ENCODE peak calls at places on chromosomes 2 and 18, in ten cellular contexts. W is MV-4-11, J is RKO, E is NAMALWA, X is HuH-7.5, L is left ventricle myocardium superior, H is NCI-H1092, Z is mesothelial cell of epicardium, P is IMR-90, B is endothelial cell of umbilical vein. Y is an unnamed sample.

GRCh38 chr18:26551217-26551708 is 2.9 kb upstream of the KCTD1 start:
- DNase-seq in W (no peak), J (no peak), E (no peak), X (no peak), L (no peak), H (no peak), Z (no peak), P (no peak), B (no peak), Y (no peak)

GRCh38 chr2:134410831-134411231 is 157.0 kb downstream of the MGAT5 start:
- DNase-seq in W (no peak), J (no peak), E (no peak), X (no peak), L (no peak), H (no peak), Z (no peak), P (peak; percentile 62), B (no peak), Y (no peak)

GRCh38 chr2:72972744-72973535 is 55.6 kb downstream of the EMX1 start:
- DNase-seq in W (no peak), J (no peak), E (no peak), X (no peak), L (no peak), H (no peak), Z (no peak), P (no peak), B (no peak), Y (no peak)

GRCh38 chr2:12741361-12741760 is 24.6 kb downstream of the TRIB2 start:
- DNase-seq in W (no peak), J (no peak), E (no peak), X (no peak), L (no peak), H (no peak), Z (no peak), P (no peak), B (peak; percentile 28), Y (no peak)

GRCh38 chr18:57797209-57797651 is 5.9 kb downstream of the ATP8B1 start:
- DNase-seq in W (no peak), J (no peak), E (no peak), X (peak; percentile 43), L (no peak), H (peak; percentile 56), Z (no peak), P (no peak), B (no peak), Y (peak; percentile 94)

GRCh38 chr2:12714391-12715221 is 2.1 kb upstream of the TRIB2 start:
- DNase-seq in W (no peak), J (no peak), E (no peak), X (no peak), L (no peak), H (no peak), Z (no peak), P (peak; percentile 35), B (peak; percentile 67), Y (no peak)

GRCh38 chr2:169038338-169038757 is 7.2 kb upstream of the ABCB11 start:
- DNase-seq in W (peak; percentile 96), J (peak; percentile 41), E (no peak), X (no peak), L (no peak), H (no peak), Z (no peak), P (no peak), B (no peak), Y (no peak)

GRCh38 chr18:68833756-68834155 is 35.9 kb downstream of the CCDC102B start:
- DNase-seq in W (no peak), J (no peak), E (no peak), X (no peak), L (no peak), H (no peak), Z (no peak), P (no peak), B (no peak), Y (no peak)

GRCh38 chr18:78882585-78882984 is 97.0 kb upstream of the SALL3 start:
- DNase-seq in W (no peak), J (no peak), E (no peak), X (no peak), L (no peak), H (no peak), Z (no peak), P (no peak), B (no peak), Y (no peak)

GRCh38 chr2:235553291-235553690 is 59.4 kb downstream of the AGAP1 start:
- DNase-seq in W (no peak), J (no peak), E (no peak), X (no peak), L (no peak), H (no peak), Z (no peak), P (no peak), B (no peak), Y (no peak)

GRCh38 chr2:177275041-177275440 is 10.5 kb upstream of the NFE2L2 start:
- DNase-seq in W (no peak), J (no peak), E (no peak), X (no peak), L (no peak), H (no peak), Z (no peak), P (peak; percentile 94), B (peak; percentile 86), Y (no peak)

GRCh38 chr2:137857871-137858270 is 106.4 kb upstream of the HNMT start:
- DNase-seq in W (no peak), J (no peak), E (no peak), X (no peak), L (no peak), H (no peak), Z (no peak), P (no peak), B (no peak), Y (no peak)

GRCh38 chr2:8821276-8822217 is 15.9 kb downstream of the KIDINS220 start:
- DNase-seq in W (peak; percentile 83), J (no peak), E (no peak), X (no peak), L (peak; percentile 53), H (no peak), Z (no peak), P (peak; percentile 56), B (no peak), Y (no peak)

GRCh38 chr2:54422072-54422581 is 34.0 kb upstream of the SPTBN1 start:
- DNase-seq in W (peak; percentile 47), J (no peak), E (peak; percentile 44), X (no peak), L (no peak), H (no peak), Z (no peak), P (no peak), B (no peak), Y (no peak)

GRCh38 chr2:178008636-178009289 is 63.8 kb downstream of the PDE11A start:
- DNase-seq in W (no peak), J (no peak), E (no peak), X (no peak), L (peak; percentile 62), H (peak; percentile 93), Z (peak; percentile 28), P (peak; percentile 65), B (no peak), Y (peak; percentile 98)

GRCh38 chr2:205524656-205525055 is 157.6 kb upstream of the NRP2 start:
- DNase-seq in W (no peak), J (no peak), E (no peak), X (no peak), L (no peak), H (no peak), Z (no peak), P (no peak), B (no peak), Y (no peak)

GRCh38 chr2:10835052-10835970 is 22.7 kb upstream of the PDIA6 start:
- DNase-seq in W (peak; percentile 21), J (peak; percentile 18), E (peak; percentile 78), X (peak; percentile 80), L (peak; percentile 88), H (peak; percentile 35), Z (peak; percentile 63), P (peak; percentile 31), B (peak; percentile 39), Y (peak; percentile 47)

GRCh38 chr2:175317741-175318140 is 136.2 kb upstream of the ATP5MC3 start:
- DNase-seq in W (peak; percentile 12), J (no peak), E (no peak), X (no peak), L (no peak), H (no peak), Z (no peak), P (no peak), B (no peak), Y (no peak)

GRCh38 chr18:26133652-26134051 is at the start of gene PSMA8:
- DNase-seq in W (peak; percentile 77), J (no peak), E (no peak), X (no peak), L (peak; percentile 54), H (no peak), Z (no peak), P (no peak), B (peak; percentile 1), Y (no peak)

GRCh38 chr2:263022-263738 is 652 bp downstream of the SH3YL1 start:
- DNase-seq in W (no peak), J (no peak), E (no peak), X (no peak), L (no peak), H (no peak), Z (no peak), P (no peak), B (no peak), Y (no peak)

GRCh38 chr18:13831864-13832508 is 8.0 kb downstream of the MC5R start:
- DNase-seq in W (no peak), J (peak; percentile 40), E (peak; percentile 15), X (peak; percentile 47), L (no peak), H (no peak), Z (no peak), P (no peak), B (no peak), Y (no peak)

GRCh38 chr18:11989966-11990380 is 8.7 kb downstream of the IMPA2 start:
- DNase-seq in W (no peak), J (no peak), E (no peak), X (no peak), L (peak; percentile 49), H (no peak), Z (no peak), P (no peak), B (no peak), Y (peak; percentile 44)

GRCh38 chr18:59629894-59630293 is 67.3 kb downstream of the CCBE1 start:
- DNase-seq in W (no peak), J (no peak), E (no peak), X (no peak), L (no peak), H (no peak), Z (no peak), P (no peak), B (no peak), Y (no peak)

GRCh38 chr18:37124511-37124910 is 295.6 kb downstream of the KIAA1328 start:
- DNase-seq in W (peak; percentile 83), J (no peak), E (no peak), X (no peak), L (no peak), H (no peak), Z (no peak), P (no peak), B (no peak), Y (no peak)

GRCh38 chr2:143355814-143356213 is 226.6 kb downstream of the ARHGAP15 start:
- DNase-seq in W (no peak), J (peak; percentile 3), E (no peak), X (no peak), L (no peak), H (no peak), Z (no peak), P (no peak), B (no peak), Y (no peak)

GRCh38 chr18:35186491-35187034 is 54.3 kb upstream of the ZNF397 start:
- DNase-seq in W (peak; percentile 3), J (no peak), E (no peak), X (no peak), L (no peak), H (no peak), Z (no peak), P (no peak), B (no peak), Y (no peak)

GRCh38 chr2:241978670-241979069 is 109.1 kb downstream of the RTP5 start:
- DNase-seq in W (no peak), J (no peak), E (no peak), X (no peak), L (no peak), H (no peak), Z (no peak), P (no peak), B (no peak), Y (no peak)

GRCh38 chr2:33047939-33048338 is 101.2 kb downstream of the LTBP1 start:
- DNase-seq in W (no peak), J (no peak), E (no peak), X (no peak), L (no peak), H (no peak), Z (no peak), P (peak; percentile 33), B (no peak), Y (no peak)

Y was measured in NCI-H510A.